ENCODE peak calls at places on chromosomes 1 and 21, in five cellular contexts. R is activated T-helper 1 cell treated with anti-CD3 and anti-CD28 coated beads, Interleukin-2, amount 50 U/mL, for 16 hours; D is Right ventricle myocardium superior; U is stimulated activated CD4-positive, alpha-beta T cell treated with anti-CD3 and anti-CD28 coated beads, TNF-alpha, amount 100 ng/mL, for 1 hour; T is transverse colon. G is an unnamed sample.
A peak's percentile ranks its signal among the peaks of the same experiment; 100 is the strongest.

GRCh38 chr1:18606443-18607288 is 24.0 kb upstream of the PAX7 start:
- DNase-seq in R (no peak), D (no peak), U (no peak), T (no peak), G (no peak)

GRCh38 chr1:211920141-211920572 is 89.6 kb upstream of the LPGAT1 start:
- DNase-seq in R (no peak), D (no peak), U (no peak), T (no peak), G (no peak)

GRCh38 chr1:240194120-240194519 is 102.4 kb downstream of the FMN2 start:
- DNase-seq in R (no peak), D (no peak), U (no peak), T (peak; percentile 21), G (no peak)

GRCh38 chr1:189657131-189657530 is 820.5 kb downstream of the BRINP3 start:
- DNase-seq in R (no peak), D (no peak), U (no peak), T (no peak), G (no peak)

GRCh38 chr1:90851711-90852050 is 134.6 kb upstream of the BARHL2 start:
- DNase-seq in R (no peak), D (no peak), U (no peak), T (no peak), G (no peak)

GRCh38 chr1:206464456-206464964 is 5.8 kb upstream of the IKBKE start:
- DNase-seq in R (no peak), D (no peak), U (no peak), T (no peak), G (no peak)

GRCh38 chr1:15399710-15400109 is 10.0 kb upstream of the EFHD2 start:
- DNase-seq in R (no peak), D (no peak), U (no peak), T (no peak), G (no peak)

GRCh38 chr1:64686828-64687724 is 57.8 kb upstream of the RAVER2 start:
- DNase-seq in R (no peak), D (no peak), U (no peak), T (peak; percentile 22), G (no peak)

GRCh38 chr21:22885079-22885478 is 1886.9 kb downstream of the NCAM2 start:
- DNase-seq in R (no peak), D (no peak), U (no peak), T (no peak), G (no peak)

GRCh38 chr1:176560681-176561080 is 97.7 kb downstream of the PAPPA2 start:
- DNase-seq in R (no peak), D (no peak), U (no peak), T (no peak), G (no peak)

GRCh38 chr1:30319765-30320580 is 403.4 kb downstream of the MATN1 start:
- DNase-seq in R (no peak), D (no peak), U (no peak), T (no peak), G (no peak)

GRCh38 chr1:226903819-226904710 is 33.6 kb downstream of the PSEN2 start:
- DNase-seq in R (no peak), D (no peak), U (no peak), T (no peak), G (no peak)

GRCh38 chr1:81165963-81166362 is 634.8 kb upstream of the ADGRL2 start:
- DNase-seq in R (no peak), D (no peak), U (no peak), T (no peak), G (no peak)

GRCh38 chr1:69320679-69321310 is 246.9 kb upstream of the LRRC7 start:
- DNase-seq in R (no peak), D (no peak), U (no peak), T (no peak), G (no peak)

GRCh38 chr1:154791292-154792278 is 78.5 kb downstream of the KCNN3 start:
- DNase-seq in R (peak; percentile 65), D (peak; percentile 34), U (peak; percentile 60), T (peak; percentile 70), G (no peak)

GRCh38 chr1:25513666-25514065 is 29.7 kb upstream of the LDLRAP1 start:
- DNase-seq in R (no peak), D (no peak), U (no peak), T (no peak), G (no peak)

G was measured in NCI-H2081 treated with DMSO at 0.1 percent for 48 hours.